ENCODE peak calls at places on chromosomes 3 and 15, in nine cellular contexts. Z is cardiac fibroblast, G is endothelial cell, A is nephron progenitor cell, O is GM06990, Y is GM12865, K is upper lobe of right lung, H is HFFc6, R is BJ. F is an unnamed sample.

GRCh38 chr15:33729648-33730047 is 238.6 kb upstream of the CHRM5 start:
- DNase-seq in A (no peak), R (no peak), H (no peak), G (no peak), K (no peak), Z (peak; percentile 56), O (no peak), Y (no peak), F (no peak)

GRCh38 chr15:76181705-76182107 is 121.9 kb downstream of the TMEM266 start:
- DNase-seq in Z (no peak), A (no peak), O (peak; percentile 49), Y (peak; percentile 94), H (no peak), K (no peak), G (no peak), R (no peak), F (no peak)

GRCh38 chr3:107458871-107459270 is 63.9 kb upstream of the BBX start:
- DNase-seq in K (no peak), Y (no peak), R (no peak), G (no peak), A (no peak), Z (peak; percentile 68), O (no peak), H (no peak), F (peak; percentile 11)

GRCh38 chr3:120274739-120275167 is 10.3 kb downstream of the GPR156 start:
- DNase-seq in H (no peak), K (no peak), Y (no peak), Z (peak; percentile 10), A (no peak), O (no peak), G (no peak), R (no peak), F (peak; percentile 45)

GRCh38 chr3:50620420-50620819 is 3.5 kb downstream of the MAPKAPK3 start:
- DNase-seq in A (no peak), H (no peak), K (peak; percentile 67), O (no peak), R (no peak), Y (no peak), G (no peak), Z (no peak), F (no peak)

GRCh38 chr3:195041871-195042740 is 228.9 kb downstream of the XXYLT1 start:
- DNase-seq in R (no peak), G (no peak), H (no peak), O (no peak), Y (no peak), K (peak; percentile 27), A (no peak), Z (no peak), F (no peak)

GRCh38 chr15:61084944-61085367 is 144.1 kb downstream of the RORA start:
- DNase-seq in A (peak; percentile 46), O (peak; percentile 12), Z (peak; percentile 11), G (no peak), R (no peak), K (no peak), H (no peak), Y (peak; percentile 28), F (peak; percentile 23)

GRCh38 chr15:52683585-52683984 is 4.4 kb upstream of the ATOSA start:
- DNase-seq in Y (peak; percentile 69), G (no peak), K (no peak), R (no peak), O (no peak), H (no peak), Z (no peak), A (no peak), F (no peak)

GRCh38 chr3:77426531-77426930 is 386.6 kb downstream of the ROBO2 start:
- DNase-seq in G (no peak), H (no peak), A (no peak), K (no peak), R (no peak), O (no peak), Z (no peak), Y (no peak), F (no peak)

GRCh38 chr3:170469151-170470062 is 50.7 kb downstream of the CLDN11 start:
- DNase-seq in H (peak; percentile 86), R (peak; percentile 91), K (no peak), Z (no peak), O (no peak), A (peak; percentile 27), G (no peak), Y (no peak), F (no peak)

GRCh38 chr3:130345487-130346079 is at the start of gene COL6A5:
- DNase-seq in G (peak; percentile 10), H (no peak), Z (no peak), A (peak; percentile 42), K (peak; percentile 59), O (no peak), R (no peak), Y (no peak), F (no peak)

GRCh38 chr3:102536479-102536878 is 101.7 kb downstream of the ZPLD1 start:
- DNase-seq in G (no peak), Z (peak; percentile 59), R (no peak), H (peak; percentile 26), Y (peak; percentile 35), A (no peak), K (no peak), O (peak; percentile 1), F (no peak)

GRCh38 chr3:127588675-127589577 is 1.6 kb downstream of the TPRA1 start:
- DNase-seq in O (peak; percentile 37), H (peak; percentile 82), K (no peak), R (peak; percentile 47), Z (peak; percentile 72), A (peak; percentile 29), Y (peak; percentile 57), G (no peak), F (no peak)

GRCh38 chr3:46990573-46991374 is 11.3 kb downstream of the NBEAL2 start:
- DNase-seq in R (no peak), A (no peak), G (no peak), H (no peak), K (peak; percentile 85), O (peak; percentile 66), Z (no peak), Y (peak; percentile 90), F (no peak)

GRCh38 chr15:40252438-40253178 is 13.7 kb downstream of the PAK6 start:
- DNase-seq in G (no peak), K (peak; percentile 86), Z (no peak), A (peak; percentile 66), R (no peak), O (peak; percentile 53), Y (no peak), H (no peak), F (peak; percentile 47)

GRCh38 chr3:11465744-11466611 is 177.7 kb downstream of the VGLL4 start:
- DNase-seq in Z (peak; percentile 98), O (no peak), G (no peak), H (no peak), K (no peak), Y (no peak), A (no peak), R (no peak), F (peak; percentile 55)

GRCh38 chr3:101940521-101940992 is 91.2 kb downstream of the NFKBIZ start:
- DNase-seq in K (peak; percentile 71), G (no peak), R (peak; percentile 87), Z (peak; percentile 99), O (no peak), A (peak; percentile 49), H (peak; percentile 96), Y (no peak), F (peak; percentile 34)

GRCh38 chr3:183527421-183527979 is 28.0 kb downstream of the KLHL6 start:
- DNase-seq in K (no peak), O (peak; percentile 54), A (no peak), G (no peak), R (no peak), Z (no peak), H (no peak), Y (peak; percentile 85), F (peak; percentile 34)

GRCh38 chr3:50186096-50186495 is 5.3 kb upstream of the GNAT1 start:
- DNase-seq in G (no peak), Z (no peak), O (no peak), K (no peak), A (no peak), R (no peak), Y (no peak), H (no peak), F (no peak)

DNA sequence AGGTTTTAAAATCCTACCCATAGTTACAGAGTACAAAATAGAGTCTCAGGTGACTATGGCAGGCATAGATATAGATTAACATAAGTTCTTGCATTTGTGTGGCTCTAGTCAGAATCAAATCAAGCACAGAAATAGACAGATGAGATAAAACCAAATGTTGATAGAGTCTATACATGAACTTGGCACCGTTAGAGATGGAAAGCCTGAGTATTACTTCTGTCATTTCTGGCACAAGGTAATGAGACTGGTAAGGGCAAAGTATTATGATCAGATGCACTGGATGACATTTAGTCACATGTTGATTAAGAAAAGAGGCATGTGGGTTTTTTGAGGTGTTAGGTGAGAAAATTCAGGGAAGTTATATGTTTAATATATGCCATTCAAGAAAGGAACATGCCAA is 219.7 kb downstream of the MBNL1 start:
- DNase-seq in R (no peak), O (no peak), G (no peak), A (no peak), K (no peak), H (no peak), Z (no peak), Y (no peak), F (no peak)
- TF ChIP-seq CTCF in R (no peak), O (no peak), G (no peak), A (no peak), K (no peak), H (no peak), Z (no peak), Y (no peak), F (no peak)

DNA sequence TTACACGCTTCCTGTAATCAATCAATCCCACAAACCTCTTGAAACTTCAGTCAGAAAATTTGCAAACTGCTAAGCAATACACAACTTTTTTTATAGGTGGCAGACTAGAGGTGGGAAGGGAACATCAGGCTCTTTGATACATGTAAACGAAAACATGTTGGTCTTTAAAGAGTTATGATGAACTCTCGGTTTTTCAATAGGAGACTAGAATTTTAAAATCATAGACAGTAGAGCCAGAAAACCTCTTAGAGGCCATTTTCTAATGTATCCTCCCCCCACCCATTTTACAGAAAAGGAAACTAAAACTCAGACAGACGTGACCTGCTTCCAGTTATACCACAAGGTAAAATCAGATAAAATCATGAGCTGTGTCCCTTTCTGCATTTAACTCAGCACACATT is 179.1 kb upstream of the LPP start:
- DNase-seq in Z (no peak), K (no peak), H (no peak), G (no peak), O (no peak), R (no peak), Y (no peak), A (no peak), F (no peak)
- TF ChIP-seq CTCF in Z (peak; percentile 13), K (peak; percentile 13), H (peak; percentile 27), G (no peak), O (peak; percentile 27), R (no peak), Y (no peak), A (no peak), F (no peak)

GRCh38 chr3:139718415-139718814 is 40.6 kb upstream of the NMNAT3 start:
- DNase-seq in H (no peak), A (peak; percentile 29), Z (peak; percentile 57), R (no peak), K (no peak), O (no peak), Y (no peak), G (peak; percentile 67), F (peak; percentile 53)
- TF ChIP-seq CTCF in H (peak; percentile 12), A (peak; percentile 50), Z (peak; percentile 62), R (peak; percentile 56), K (peak; percentile 44), O (peak; percentile 30), Y (no peak), G (peak; percentile 62), F (peak; percentile 56)

DNA sequence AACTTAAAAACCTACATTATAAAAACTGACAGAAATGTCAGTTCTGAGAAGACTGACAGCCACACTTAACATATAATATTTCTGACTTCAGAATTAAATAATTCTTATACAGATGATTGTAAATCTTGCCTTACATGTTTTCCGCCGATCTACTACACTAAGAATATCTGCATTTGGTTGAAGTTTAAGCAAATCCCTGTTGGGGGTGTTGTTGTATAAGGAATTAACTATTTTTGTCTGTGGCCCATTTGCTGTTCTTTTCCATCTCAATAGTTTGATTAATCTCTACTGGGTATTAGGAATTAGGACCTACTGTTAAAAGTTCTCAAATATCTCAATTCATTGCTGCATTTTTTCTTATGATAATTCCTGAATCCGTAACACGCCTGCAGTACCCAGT is 838.3 kb upstream of the ROBO1 start:
- DNase-seq in Y (no peak), A (no peak), Z (no peak), O (no peak), K (no peak), R (no peak), G (no peak), H (no peak), F (no peak)
- TF ChIP-seq CTCF in Y (no peak), A (no peak), Z (no peak), O (no peak), K (no peak), R (no peak), G (no peak), H (no peak), F (no peak)

F was measured in adrenal gland.